ENCODE peak calls at places on chromosomes 7 and 10, in six cellular contexts. J, N, W, U, T and Y are unnamed samples.

GRCh38 chr7:114209968-114210367 is 204.6 kb upstream of the FOXP2 start:
- DNase-seq in J (no peak), N (no peak), W (no peak), U (no peak), T (no peak), Y (no peak)

GRCh38 chr10:132893090-132893489 is 49.3 kb downstream of the CFAP46 start:
- DNase-seq in J (peak; percentile 27), N (no peak), W (no peak), U (no peak), T (no peak), Y (peak; percentile 27)

GRCh38 chr7:17530741-17531417 is 232.4 kb downstream of the AHR start:
- DNase-seq in J (no peak), N (no peak), W (peak; percentile 1), U (no peak), T (no peak), Y (no peak)

GRCh38 chr10:88490216-88490980 is 92.7 kb downstream of the RNLS start:
- DNase-seq in J (no peak), N (no peak), W (no peak), U (no peak), T (no peak), Y (no peak)

GRCh38 chr10:88652621-88653020 is 11.6 kb upstream of the LIPF start:
- DNase-seq in J (no peak), N (no peak), W (no peak), U (no peak), T (no peak), Y (no peak)

GRCh38 chr10:58209669-58210068 is 58.0 kb downstream of the IPMK start:
- DNase-seq in J (no peak), N (no peak), W (no peak), U (no peak), T (peak; percentile 51), Y (no peak)

GRCh38 chr7:130154501-130155317 is 50.5 kb downstream of the TMEM209 start:
- DNase-seq in J (no peak), N (no peak), W (no peak), U (no peak), T (no peak), Y (no peak)

GRCh38 chr7:77657427-77658331 is 38.6 kb upstream of the RSBN1L start:
- DNase-seq in J (no peak), N (no peak), W (peak; percentile 16), U (no peak), T (no peak), Y (no peak)

GRCh38 chr10:30825495-30825894 is 195.9 kb upstream of the LYZL2 start:
- DNase-seq in J (no peak), N (no peak), W (no peak), U (no peak), T (no peak), Y (no peak)

GRCh38 chr10:13816195-13816926 is 229.6 kb downstream of the PRPF18 start:
- DNase-seq in J (peak; percentile 84), N (no peak), W (no peak), U (peak; percentile 62), T (peak; percentile 78), Y (no peak)

GRCh38 chr10:73892314-73893080 is 18.1 kb upstream of the CAMK2G start:
- DNase-seq in J (no peak), N (no peak), W (no peak), U (no peak), T (no peak), Y (no peak)

GRCh38 chr7:33185786-33186185 is 56.4 kb downstream of the BBS9 start:
- DNase-seq in J (no peak), N (no peak), W (no peak), U (no peak), T (no peak), Y (no peak)

GRCh38 chr10:97291357-97292096 is 910 bp downstream of the ARHGAP19 start:
- DNase-seq in J (no peak), N (no peak), W (no peak), U (no peak), T (no peak), Y (no peak)

GRCh38 chr7:2738766-2739549 is 51.0 kb downstream of the AMZ1 start:
- DNase-seq in J (peak; percentile 41), N (no peak), W (no peak), U (no peak), T (no peak), Y (peak; percentile 45)

GRCh38 chr10:44974628-44975431 is 3.8 kb downstream of the DEPP1 start:
- DNase-seq in J (peak; percentile 90), N (no peak), W (peak; percentile 48), U (peak; percentile 83), T (peak; percentile 79), Y (no peak)

GRCh38 chr10:44972874-44973306 is 5.7 kb downstream of the DEPP1 start:
- DNase-seq in J (no peak), N (no peak), W (no peak), U (no peak), T (no peak), Y (no peak)

GRCh38 chr10:44975487-44976331 is 2.9 kb downstream of the DEPP1 start:
- DNase-seq in J (peak; percentile 89), N (no peak), W (no peak), U (no peak), T (no peak), Y (no peak)

GRCh38 chr10:44973323-44974081 is 5.1 kb downstream of the DEPP1 start:
- DNase-seq in J (peak; percentile 71), N (no peak), W (no peak), U (no peak), T (no peak), Y (no peak)

GRCh38 chr10:44974082-44974627 is 4.5 kb downstream of the DEPP1 start:
- DNase-seq in J (peak; percentile 72), N (no peak), W (no peak), U (no peak), T (no peak), Y (no peak)
- H3K4me3 ChIP-seq in J (peak overlapping the region; percentile 72), N (peak overlapping the region; percentile 73), W (peak overlapping the region; percentile 52), U (peak overlapping the region; percentile 72), T (peak overlapping the region; percentile 90), Y (no peak overlapping the region)

GRCh38 chr10:1734288-1734687 is 3.0 kb downstream of the ADARB2 start:
- DNase-seq in J (no peak), N (no peak), W (no peak), U (no peak), T (no peak), Y (no peak)

GRCh38 chr10:1732501-1733123 is 4.7 kb downstream of the ADARB2 start:
- DNase-seq in J (no peak), N (no peak), W (no peak), U (no peak), T (no peak), Y (no peak)

GRCh38 chr10:1735562-1735961 is 1.8 kb downstream of the ADARB2 start:
- DNase-seq in J (no peak), N (no peak), W (no peak), U (no peak), T (no peak), Y (no peak)

GRCh38 chr10:1733720-1734119 is 3.6 kb downstream of the ADARB2 start:
- DNase-seq in J (no peak), N (no peak), W (no peak), U (no peak), T (no peak), Y (no peak)

GRCh38 chr10:1731592-1731991 is 5.7 kb downstream of the ADARB2 start:
- DNase-seq in J (no peak), N (no peak), W (no peak), U (no peak), T (no peak), Y (no peak)
- H3K27me3 ChIP-seq in J (peaks cover 30% of the 10 kb centered on the region), N (no peaks in the 10 kb centered on the region), W (peaks cover 4% of the 10 kb centered on the region), U (peaks cover 56% of the 10 kb centered on the region), T (peaks cover 100% of the 10 kb centered on the region), Y (peaks cover 75% of the 10 kb centered on the region)

GRCh38 chr7:151051108-151051507 is 2.8 kb downstream of the ASIC3 start:
- DNase-seq in J (no peak), N (no peak), W (peak; percentile 61), U (peak; percentile 72), T (peak; percentile 52), Y (no peak)
- H3K4me3 ChIP-seq in J (no peak overlapping the region), N (peak overlapping the region; percentile 41), W (no peak overlapping the region), U (no peak overlapping the region), T (peak overlapping the region; percentile 36), Y (no peak overlapping the region)

DNA sequence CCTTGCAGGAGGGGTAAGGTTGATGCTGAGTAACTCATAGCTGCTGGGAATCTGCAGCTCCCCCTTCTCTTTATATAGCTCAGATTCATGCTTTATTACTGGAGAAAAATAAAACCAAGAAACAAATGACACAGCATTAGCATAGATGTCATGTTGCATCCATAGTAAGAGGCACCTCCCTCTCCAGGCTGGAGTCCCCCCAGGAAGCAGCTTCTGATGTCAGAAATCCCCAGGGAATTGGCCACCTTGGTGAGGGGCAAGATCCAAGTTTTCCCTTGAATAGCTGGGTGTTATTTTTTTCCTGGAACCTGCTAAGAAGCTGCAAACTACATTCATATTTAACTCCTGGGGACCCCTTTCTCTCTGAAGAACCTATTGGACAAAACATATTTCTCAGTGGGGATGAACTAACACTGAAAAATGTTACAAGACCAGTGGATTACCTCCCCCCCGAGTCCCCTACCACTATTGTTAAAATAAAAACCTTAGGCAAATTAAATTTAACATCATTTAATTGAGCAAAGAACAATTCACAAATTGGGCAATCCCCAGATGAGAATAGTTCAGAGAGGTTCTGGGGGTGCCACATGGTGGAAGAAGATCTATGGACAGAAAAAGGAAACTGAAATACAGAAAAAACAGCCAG is 163.7 kb upstream of the NAMPT start:
- DNase-seq in J (no peak), N (no peak), W (no peak), U (no peak), T (no peak), Y (no peak)
- H3K27me3 ChIP-seq in J (no peaks in the 10 kb centered on the region), N (no peaks in the 10 kb centered on the region), W (no peaks in the 10 kb centered on the region), U (no peaks in the 10 kb centered on the region), T (no peaks in the 10 kb centered on the region), Y (no peaks in the 10 kb centered on the region)

GRCh38 chr7:21945374-21946227 is at the start of gene CDCA7L:
- DNase-seq in J (peak; percentile 69), N (no peak), W (peak; percentile 47), U (peak; percentile 84), T (peak; percentile 83), Y (peak; percentile 89)
- H3K4me3 ChIP-seq in J (peak within 1 kb of the TSS; percentile 55), N (peak within 1 kb of the TSS; percentile 75), W (peak within 1 kb of the TSS; percentile 57), U (peak within 1 kb of the TSS; percentile 75), T (peak within 1 kb of the TSS; percentile 79), Y (peak within 1 kb of the TSS; percentile 58)

GRCh38 chr10:80894339-80894791 is 356.7 kb downstream of the SH2D4B start:
- DNase-seq in J (no peak), N (no peak), W (no peak), U (no peak), T (no peak), Y (no peak)
- H3K27me3 ChIP-seq in J (no peaks in the 10 kb centered on the region), N (no peaks in the 10 kb centered on the region), W (no peaks in the 10 kb centered on the region), U (no peaks in the 10 kb centered on the region), T (peaks cover 12% of the 10 kb centered on the region), Y (no peaks in the 10 kb centered on the region)

GRCh38 chr10:33103980-33104379 is 145.9 kb upstream of the ITGB1 start:
- DNase-seq in J (no peak), N (no peak), W (no peak), U (no peak), T (no peak), Y (no peak)

GRCh38 chr10:33098966-33099663 is 141.1 kb upstream of the ITGB1 start:
- DNase-seq in J (no peak), N (no peak), W (no peak), U (no peak), T (no peak), Y (no peak)

GRCh38 chr10:33099748-33100147 is 141.7 kb upstream of the ITGB1 start:
- DNase-seq in J (no peak), N (no peak), W (no peak), U (no peak), T (no peak), Y (no peak)

GRCh38 chr10:33102071-33102470 is 144.0 kb upstream of the ITGB1 start:
- DNase-seq in J (no peak), N (no peak), W (no peak), U (no peak), T (no peak), Y (no peak)

GRCh38 chr10:33100996-33101747 is 143.1 kb upstream of the ITGB1 start:
- DNase-seq in J (no peak), N (no peak), W (no peak), U (no peak), T (no peak), Y (no peak)
- H3K4me3 ChIP-seq in J (no peak overlapping the region), N (no peak overlapping the region), W (no peak overlapping the region), U (no peak overlapping the region), T (no peak overlapping the region), Y (no peak overlapping the region)